ENCODE peak calls at places on chromosomes 7 and 10, in ten cellular contexts. U is renal cortical epithelial cell; A is sigmoid colon; W is NCI-H524 treated with DMSO at 0.1 percent for 48 hours; Y is stimulated activated CD4-positive, alpha-beta T cell treated with anti-CD3 and anti-CD28 coated beads, Interleukin-2, amount 100 ng/mL, for 4 hours; L is HTR-8/SVneo; X is T-helper 9 cell; G is astrocyte of the spinal cord; Z is frontal cortex; C is lung. K is an unnamed sample.

GRCh38 chr10:96912405-96912804 is 80.3 kb downstream of the LCOR start:
- DNase-seq in U (no peak), A (no peak), W (no peak), Y (no peak), L (no peak), X (no peak), G (no peak), Z (no peak), C (no peak), K (no peak)

GRCh38 chr10:24642921-24643678 is 80.6 kb downstream of the ARHGAP21 start:
- DNase-seq in U (peak; percentile 84), A (no peak), W (no peak), Y (peak; percentile 10), L (peak; percentile 73), X (no peak), G (peak; percentile 83), Z (no peak), C (no peak), K (no peak)

GRCh38 chr10:125157473-125157865 is 2.9 kb downstream of the CTBP2 start:
- DNase-seq in U (peak; percentile 76), A (peak; percentile 36), W (no peak), Y (no peak), L (no peak), X (no peak), G (peak; percentile 21), Z (no peak), C (no peak), K (peak; percentile 25)

GRCh38 chr7:55641273-55641691 is 69.0 kb upstream of the VOPP1 start:
- DNase-seq in U (peak; percentile 81), A (peak; percentile 70), W (peak; percentile 11), Y (peak; percentile 18), L (peak; percentile 59), X (peak; percentile 6), G (peak; percentile 83), Z (peak; percentile 12), C (peak; percentile 38), K (peak; percentile 40)

GRCh38 chr7:132709971-132710567 is 133.8 kb upstream of the PLXNA4 start:
- DNase-seq in U (peak; percentile 16), A (no peak), W (no peak), Y (no peak), L (peak; percentile 7), X (no peak), G (peak; percentile 52), Z (no peak), C (no peak), K (peak; percentile 32)

GRCh38 chr10:119370046-119370770 is 162.8 kb downstream of the GRK5 start:
- DNase-seq in U (no peak), A (no peak), W (no peak), Y (no peak), L (no peak), X (no peak), G (peak; percentile 70), Z (no peak), C (no peak), K (no peak)

GRCh38 chr7:65980478-65981250 is 1.3 kb downstream of the GUSB start:
- DNase-seq in U (peak; percentile 8), A (peak; percentile 82), W (no peak), Y (no peak), L (no peak), X (peak; percentile 39), G (no peak), Z (no peak), C (peak; percentile 70), K (peak; percentile 27)

GRCh38 chr10:116259638-116260037 is 13.4 kb downstream of the GFRA1 start:
- DNase-seq in U (no peak), A (no peak), W (no peak), Y (no peak), L (no peak), X (no peak), G (no peak), Z (no peak), C (no peak), K (no peak)

GRCh38 chr7:924541-925231 is 29.8 kb downstream of the ADAP1 start:
- DNase-seq in U (no peak), A (peak; percentile 66), W (no peak), Y (no peak), L (no peak), X (no peak), G (no peak), Z (no peak), C (no peak), K (peak; percentile 25)

GRCh38 chr10:35765039-35765662 is 123.1 kb upstream of the FZD8 start:
- DNase-seq in U (no peak), A (no peak), W (no peak), Y (no peak), L (no peak), X (no peak), G (no peak), Z (no peak), C (peak; percentile 30), K (peak; percentile 36)

GRCh38 chr10:52216852-52217251 is 97.2 kb upstream of the DKK1 start:
- DNase-seq in U (peak; percentile 97), A (no peak), W (no peak), Y (no peak), L (peak; percentile 15), X (no peak), G (peak; percentile 86), Z (no peak), C (no peak), K (no peak)

GRCh38 chr10:28991738-28992270 is 297.1 kb upstream of the LYZL1 start:
- DNase-seq in U (peak; percentile 80), A (no peak), W (no peak), Y (no peak), L (peak; percentile 10), X (no peak), G (peak; percentile 55), Z (no peak), C (peak; percentile 59), K (peak; percentile 42)

GRCh38 chr7:112411186-112411795 is 39.0 kb upstream of the IFRD1 start:
- DNase-seq in U (peak; percentile 41), A (no peak), W (no peak), Y (no peak), L (peak; percentile 7), X (no peak), G (peak; percentile 56), Z (no peak), C (no peak), K (no peak)

GRCh38 chr7:1662101-1662500 is 8.0 kb upstream of the ELFN1 start:
- DNase-seq in U (no peak), A (peak; percentile 45), W (no peak), Y (no peak), L (no peak), X (no peak), G (no peak), Z (no peak), C (no peak), K (no peak)

GRCh38 chr7:45190406-45191165 is 33.0 kb downstream of the RAMP3 start:
- DNase-seq in U (no peak), A (no peak), W (no peak), Y (no peak), L (no peak), X (no peak), G (no peak), Z (no peak), C (no peak), K (peak; percentile 10)

GRCh38 chr10:31929986-31930675 is 1.5 kb upstream of the ARHGAP12 start:
- DNase-seq in U (no peak), A (no peak), W (no peak), Y (no peak), L (no peak), X (no peak), G (peak; percentile 17), Z (no peak), C (no peak), K (no peak)

GRCh38 chr10:97651773-97652172 is 11.3 kb downstream of the PI4K2A start:
- DNase-seq in U (peak; percentile 76), A (no peak), W (no peak), Y (no peak), L (no peak), X (no peak), G (no peak), Z (no peak), C (no peak), K (no peak)

GRCh38 chr7:135217645-135218509 is 6.6 kb upstream of the WDR91 start:
- DNase-seq in U (peak; percentile 98), A (no peak), W (no peak), Y (no peak), L (no peak), X (no peak), G (no peak), Z (no peak), C (no peak), K (no peak)